ENCODE peak calls at places on chromosomes 7 and 10, in nine cellular contexts. I is uterus; S is tibial nerve; J is iPS DF 6.9; D is stimulated activated naive CD8-positive, alpha-beta T cell treated with anti-CD3 and anti-CD28 coated beads, Interleukin-15, Interleukin-2, amounts not matched to agents 100 U/mL and 50 U/mL, for 24 hours; U is psoas muscle; O is A549; Q is GM13977; G is foreskin fibroblast. N is an unnamed sample.
A peak's percentile ranks its signal among the peaks of the same experiment; 100 is the strongest.

GRCh38 chr7:93092757-93093370 is 24.9 kb downstream of the SAMD9 start:
- DNase-seq in I (no peak), S (no peak), J (no peak), D (no peak), U (no peak), O (peak; percentile 49), Q (peak; percentile 17), G (peak; percentile 18), N (no peak)

GRCh38 chr10:101630420-101630920 is 42.3 kb downstream of the DPCD start:
- DNase-seq in I (no peak), S (no peak), J (no peak), D (no peak), U (no peak), O (no peak), Q (no peak), G (no peak), N (no peak)

GRCh38 chr10:6781133-6781770 is 201.2 kb upstream of the PRKCQ start:
- DNase-seq in I (no peak), S (no peak), J (no peak), D (no peak), U (no peak), O (no peak), Q (no peak), G (no peak), N (no peak)

GRCh38 chr10:74932648-74933047 is 106.2 kb downstream of the KAT6B start:
- DNase-seq in I (peak; percentile 50), S (peak; percentile 68), J (no peak), D (no peak), U (peak; percentile 64), O (no peak), Q (no peak), G (no peak), N (peak; percentile 36)

GRCh38 chr10:128860574-128860973 is 606.5 kb upstream of the MGMT start:
- DNase-seq in I (no peak), S (no peak), J (no peak), D (no peak), U (no peak), O (no peak), Q (no peak), G (no peak), N (no peak)

GRCh38 chr10:94038024-94038423 is 44.3 kb downstream of the PLCE1 start:
- DNase-seq in I (no peak), S (no peak), J (no peak), D (no peak), U (no peak), O (peak; percentile 95), Q (no peak), G (peak; percentile 14), N (no peak)

GRCh38 chr7:76337147-76337546 is 21.6 kb downstream of the YWHAG start:
- DNase-seq in I (no peak), S (no peak), J (no peak), D (no peak), U (no peak), O (no peak), Q (no peak), G (no peak), N (no peak)

GRCh38 chr7:43583424-43584199 is 704 bp downstream of the STK17A start:
- DNase-seq in I (peak; percentile 59), S (peak; percentile 38), J (no peak), D (peak; percentile 73), U (peak; percentile 64), O (peak; percentile 75), Q (peak; percentile 23), G (no peak), N (peak; percentile 39)

GRCh38 chr7:55546826-55547225 is 25.5 kb downstream of the VOPP1 start:
- DNase-seq in I (peak; percentile 41), S (peak; percentile 33), J (no peak), D (peak; percentile 53), U (peak; percentile 86), O (peak; percentile 84), Q (no peak), G (peak; percentile 83), N (peak; percentile 50)

GRCh38 chr10:83706952-83707582 is 432.2 kb upstream of the GHITM start:
- DNase-seq in I (no peak), S (no peak), J (no peak), D (no peak), U (no peak), O (no peak), Q (no peak), G (no peak), N (no peak)

GRCh38 chr10:49111320-49111698 is 4.0 kb downstream of the VSTM4 start:
- DNase-seq in I (no peak), S (no peak), J (no peak), D (no peak), U (no peak), O (no peak), Q (no peak), G (no peak), N (no peak)

GRCh38 chr7:39709768-39710291 is 86.5 kb downstream of the RALA start:
- DNase-seq in I (no peak), S (peak; percentile 16), J (no peak), D (no peak), U (no peak), O (no peak), Q (peak; percentile 38), G (peak; percentile 70), N (no peak)

GRCh38 chr7:24980695-24981543 is 941 bp upstream of the OSBPL3 start:
- DNase-seq in I (peak; percentile 22), S (peak; percentile 5), J (no peak), D (peak; percentile 40), U (peak; percentile 18), O (peak; percentile 34), Q (peak; percentile 65), G (peak; percentile 41), N (peak; percentile 37)

GRCh38 chr10:132236161-132236560 is 49.4 kb downstream of the DPYSL4 start:
- DNase-seq in I (no peak), S (no peak), J (no peak), D (no peak), U (no peak), O (no peak), Q (no peak), G (no peak), N (no peak)

GRCh38 chr10:133030791-133031190 is 56.9 kb upstream of the ADGRA1 start:
- DNase-seq in I (no peak), S (no peak), J (no peak), D (no peak), U (no peak), O (no peak), Q (no peak), G (no peak), N (no peak)

GRCh38 chr10:69801094-69801433 is 642 bp upstream of the COL13A1 start:
- DNase-seq in I (no peak), S (peak; percentile 16), J (peak; percentile 73), D (peak; percentile 56), U (peak; percentile 61), O (peak; percentile 72), Q (peak; percentile 73), G (peak; percentile 34), N (no peak)

GRCh38 chr7:134293029-134293740 is 23.5 kb downstream of the SLC35B4 start:
- DNase-seq in I (no peak), S (peak; percentile 17), J (no peak), D (no peak), U (no peak), O (no peak), Q (peak; percentile 69), G (no peak), N (no peak)

GRCh38 chr10:76333331-76333730 is 901.9 kb downstream of the LRMDA start:
- DNase-seq in I (no peak), S (no peak), J (no peak), D (no peak), U (no peak), O (no peak), Q (no peak), G (no peak), N (no peak)

GRCh38 chr7:2640858-2641257 is 9.1 kb downstream of the TTYH3 start:
- DNase-seq in I (no peak), S (no peak), J (no peak), D (no peak), U (no peak), O (no peak), Q (no peak), G (no peak), N (no peak)

GRCh38 chr10:118471863-118472262 is 123.6 kb downstream of the PRLHR start:
- DNase-seq in I (no peak), S (no peak), J (no peak), D (no peak), U (no peak), O (peak; percentile 9), Q (no peak), G (peak; percentile 81), N (no peak)

GRCh38 chr10:5314866-5315265 is 49.9 kb upstream of the UCN3 start:
- DNase-seq in I (no peak), S (no peak), J (no peak), D (no peak), U (no peak), O (no peak), Q (no peak), G (no peak), N (no peak)

GRCh38 chr7:20607216-20607615 is 8.3 kb upstream of the ABCB5 start:
- DNase-seq in I (no peak), S (no peak), J (no peak), D (no peak), U (no peak), O (peak; percentile 68), Q (no peak), G (no peak), N (no peak)

GRCh38 chr10:12081879-12082560 is 13.3 kb downstream of the DHTKD1 start:
- DNase-seq in I (no peak), S (no peak), J (no peak), D (no peak), U (no peak), O (peak; percentile 16), Q (no peak), G (peak; percentile 68), N (no peak)

GRCh38 chr10:132113206-132113605 is 47.5 kb downstream of the JAKMIP3 start:
- DNase-seq in I (no peak), S (no peak), J (no peak), D (no peak), U (no peak), O (no peak), Q (no peak), G (no peak), N (no peak)

GRCh38 chr10:63683686-63684085 is 162.5 kb downstream of the REEP3 start:
- DNase-seq in I (no peak), S (no peak), J (no peak), D (no peak), U (no peak), O (no peak), Q (no peak), G (no peak), N (no peak)

GRCh38 chr7:41148521-41148951 is 554.4 kb downstream of the INHBA start:
- DNase-seq in I (no peak), S (no peak), J (no peak), D (no peak), U (no peak), O (peak; percentile 32), Q (no peak), G (peak; percentile 80), N (no peak)

GRCh38 chr10:52447931-52448353 is 133.9 kb downstream of the DKK1 start:
- DNase-seq in I (no peak), S (no peak), J (no peak), D (no peak), U (no peak), O (no peak), Q (no peak), G (no peak), N (no peak)

GRCh38 chr10:73910764-73911552 is at the start of gene PLAU:
- DNase-seq in I (no peak), S (peak; percentile 27), J (no peak), D (peak; percentile 41), U (peak; percentile 59), O (no peak), Q (peak; percentile 66), G (peak; percentile 29), N (no peak)

GRCh38 chr7:128217972-128218652 is 23.0 kb upstream of the LEP start:
- DNase-seq in I (no peak), S (no peak), J (no peak), D (no peak), U (no peak), O (peak; percentile 36), Q (no peak), G (no peak), N (no peak)

GRCh38 chr10:48506147-48506917 is 98.5 kb downstream of the ARHGAP22 start:
- DNase-seq in I (no peak), S (no peak), J (no peak), D (peak; percentile 20), U (no peak), O (peak; percentile 66), Q (peak; percentile 51), G (no peak), N (no peak)

GRCh38 chr7:155194531-155195140 is 103.0 kb upstream of the INSIG1 start:
- DNase-seq in I (no peak), S (no peak), J (no peak), D (no peak), U (no peak), O (no peak), Q (no peak), G (no peak), N (no peak)